ENCODE peak calls at places on chromosomes 11 and 22, in five cellular contexts. One of them, this sample, is unnamed.

GRCh38 chr11:3159296-3160190 is 5.6 kb downstream of the OSBPL5 start:
- DNase-seq in WTC11: peak; percentile 37
- DNase-seq in colonic mucosa: no peak
- DNase-seq in endothelial cell: no peak
- DNase-seq in psoas muscle: peak; percentile 83
- DNase-seq in this sample: no peak

GRCh38 chr11:116533186-116533825 is 239.5 kb downstream of the BUD13 start:
- DNase-seq in WTC11: peak; percentile 52
- DNase-seq in colonic mucosa: no peak
- DNase-seq in endothelial cell: no peak
- DNase-seq in psoas muscle: no peak
- DNase-seq in this sample: no peak

GRCh38 chr11:22130462-22131053 is 62.3 kb upstream of the ANO5 start:
- DNase-seq in WTC11: no peak
- DNase-seq in colonic mucosa: no peak
- DNase-seq in endothelial cell: no peak
- DNase-seq in psoas muscle: no peak
- DNase-seq in this sample: peak; percentile 0

GRCh38 chr11:36326524-36327419 is 30.7 kb downstream of the PRR5L start:
- DNase-seq in WTC11: no peak
- DNase-seq in colonic mucosa: peak; percentile 9
- DNase-seq in endothelial cell: no peak
- DNase-seq in psoas muscle: no peak
- DNase-seq in this sample: no peak

GRCh38 chr11:13152264-13152663 is 125.3 kb upstream of the BMAL1 start:
- DNase-seq in WTC11: no peak
- DNase-seq in colonic mucosa: no peak
- DNase-seq in endothelial cell: no peak
- DNase-seq in psoas muscle: no peak
- DNase-seq in this sample: no peak

GRCh38 chr22:11629661-11630385 is 3898.2 kb upstream of the OR11H1 start:
- DNase-seq in WTC11: no peak
- DNase-seq in colonic mucosa: no peak
- DNase-seq in endothelial cell: no peak
- DNase-seq in psoas muscle: peak; percentile 52
- DNase-seq in this sample: no peak

GRCh38 chr11:101211407-101211975 is 81.9 kb upstream of the PGR start:
- DNase-seq in WTC11: no peak
- DNase-seq in colonic mucosa: no peak
- DNase-seq in endothelial cell: no peak
- DNase-seq in psoas muscle: no peak
- DNase-seq in this sample: no peak

GRCh38 chr11:35389897-35390462 is 29.4 kb downstream of the SLC1A2 start:
- DNase-seq in WTC11: no peak
- DNase-seq in colonic mucosa: no peak
- DNase-seq in endothelial cell: no peak
- DNase-seq in psoas muscle: no peak
- DNase-seq in this sample: no peak

GRCh38 chr11:88103337-88104206 is 71.7 kb downstream of the RAB38 start:
- DNase-seq in WTC11: peak; percentile 74
- DNase-seq in colonic mucosa: peak; percentile 42
- DNase-seq in endothelial cell: peak; percentile 67
- DNase-seq in psoas muscle: no peak
- DNase-seq in this sample: peak; percentile 82

GRCh38 chr11:2704896-2705606 is 5.3 kb upstream of the KCNQ1OT1 start:
- DNase-seq in WTC11: no peak
- DNase-seq in colonic mucosa: no peak
- DNase-seq in endothelial cell: no peak
- DNase-seq in psoas muscle: peak; percentile 72
- DNase-seq in this sample: no peak

GRCh38 chr11:115164774-115165173 is 339.4 kb downstream of the CADM1 start:
- DNase-seq in WTC11: peak; percentile 43
- DNase-seq in colonic mucosa: no peak
- DNase-seq in endothelial cell: no peak
- DNase-seq in psoas muscle: no peak
- DNase-seq in this sample: no peak

GRCh38 chr11:76672431-76673163 is 2.0 kb upstream of the LRRC32 start:
- DNase-seq in WTC11: no peak
- DNase-seq in colonic mucosa: no peak
- DNase-seq in endothelial cell: no peak
- DNase-seq in psoas muscle: peak; percentile 52
- DNase-seq in this sample: no peak

GRCh38 chr11:44162004-44162403 is 66.5 kb downstream of the EXT2 start:
- DNase-seq in WTC11: no peak
- DNase-seq in colonic mucosa: no peak
- DNase-seq in endothelial cell: no peak
- DNase-seq in psoas muscle: no peak
- DNase-seq in this sample: no peak

GRCh38 chr22:39898997-39899396 is 1.9 kb upstream of the GRAP2 start:
- DNase-seq in WTC11: no peak
- DNase-seq in colonic mucosa: no peak
- DNase-seq in endothelial cell: no peak
- DNase-seq in psoas muscle: no peak
- DNase-seq in this sample: no peak

GRCh38 chr11:69573751-69574382 is 67.1 kb upstream of the CCND1 start:
- DNase-seq in WTC11: no peak
- DNase-seq in colonic mucosa: no peak
- DNase-seq in endothelial cell: no peak
- DNase-seq in psoas muscle: no peak
- DNase-seq in this sample: no peak

GRCh38 chr11:131092469-131092868 is 176.2 kb upstream of the SNX19 start:
- DNase-seq in WTC11: no peak
- DNase-seq in colonic mucosa: no peak
- DNase-seq in endothelial cell: no peak
- DNase-seq in psoas muscle: no peak
- DNase-seq in this sample: no peak

GRCh38 chr11:112320668-112321067 is 60.0 kb upstream of the PLET1 start:
- DNase-seq in WTC11: no peak
- DNase-seq in colonic mucosa: peak; percentile 57
- DNase-seq in endothelial cell: no peak
- DNase-seq in psoas muscle: peak; percentile 73
- DNase-seq in this sample: peak; percentile 92

GRCh38 chr11:133836076-133836548 is 9.2 kb downstream of the SPATA19 start:
- DNase-seq in WTC11: no peak
- DNase-seq in colonic mucosa: no peak
- DNase-seq in endothelial cell: no peak
- DNase-seq in psoas muscle: no peak
- DNase-seq in this sample: no peak

GRCh38 chr22:40877488-40877887 is 15.6 kb upstream of the DNAJB7 start:
- DNase-seq in WTC11: no peak
- DNase-seq in colonic mucosa: no peak
- DNase-seq in endothelial cell: no peak
- DNase-seq in psoas muscle: no peak
- DNase-seq in this sample: no peak

GRCh38 chr22:36405671-36406070 is 17.9 kb upstream of the MYH9 start:
- DNase-seq in WTC11: no peak
- DNase-seq in colonic mucosa: no peak
- DNase-seq in endothelial cell: no peak
- DNase-seq in psoas muscle: no peak
- DNase-seq in this sample: peak; percentile 80

GRCh38 chr11:32830796-32831195 is 1.1 kb downstream of the PRRG4 start:
- DNase-seq in WTC11: no peak
- DNase-seq in colonic mucosa: no peak
- DNase-seq in endothelial cell: no peak
- DNase-seq in psoas muscle: no peak
- DNase-seq in this sample: peak; percentile 25

GRCh38 chr22:38177926-38178604 is 3.6 kb downstream of the PLA2G6 start:
- DNase-seq in WTC11: no peak
- DNase-seq in colonic mucosa: peak; percentile 67
- DNase-seq in endothelial cell: no peak
- DNase-seq in psoas muscle: peak; percentile 82
- DNase-seq in this sample: peak; percentile 85

GRCh38 chr11:877565-877964 is 33.0 kb downstream of the CHID1 start:
- DNase-seq in WTC11: peak; percentile 82
- DNase-seq in colonic mucosa: no peak
- DNase-seq in endothelial cell: no peak
- DNase-seq in psoas muscle: no peak
- DNase-seq in this sample: no peak

GRCh38 chr11:58914821-58915543 is 24.3 kb upstream of the GLYATL1 start:
- DNase-seq in WTC11: no peak
- DNase-seq in colonic mucosa: no peak
- DNase-seq in endothelial cell: no peak
- DNase-seq in psoas muscle: no peak
- DNase-seq in this sample: peak; percentile 24
- TF ChIP-seq CTCF in WTC11: no peak
- TF ChIP-seq CTCF in colonic mucosa: no peak
- TF ChIP-seq CTCF in endothelial cell: no peak
- TF ChIP-seq CTCF in psoas muscle: no peak
- TF ChIP-seq CTCF in this sample: no peak

GRCh38 chr22:25346859-25347751 is 127.7 kb downstream of the CRYBB2 start:
- DNase-seq in WTC11: no peak
- DNase-seq in colonic mucosa: no peak
- DNase-seq in endothelial cell: no peak
- DNase-seq in psoas muscle: no peak
- DNase-seq in this sample: no peak
- TF ChIP-seq CTCF in WTC11: no peak
- TF ChIP-seq CTCF in colonic mucosa: no peak
- TF ChIP-seq CTCF in endothelial cell: no peak
- TF ChIP-seq CTCF in psoas muscle: no peak
- TF ChIP-seq CTCF in this sample: no peak

GRCh38 chr11:119057000-119057769 is at the start of gene HYOU1:
- DNase-seq in WTC11: peak; percentile 99
- DNase-seq in colonic mucosa: peak; percentile 99
- DNase-seq in endothelial cell: peak; percentile 99
- DNase-seq in psoas muscle: peak; percentile 99
- DNase-seq in this sample: peak; percentile 97

GRCh38 chr11:119055901-119056300 is 1.1 kb downstream of the HYOU1 start:
- DNase-seq in WTC11: no peak
- DNase-seq in colonic mucosa: no peak
- DNase-seq in endothelial cell: no peak
- DNase-seq in psoas muscle: no peak
- DNase-seq in this sample: peak; percentile 19

GRCh38 chr11:119052163-119052814 is 4.7 kb downstream of the HYOU1 start:
- DNase-seq in WTC11: no peak
- DNase-seq in colonic mucosa: no peak
- DNase-seq in endothelial cell: no peak
- DNase-seq in psoas muscle: no peak
- DNase-seq in this sample: no peak

GRCh38 chr11:119054418-119054817 is 2.6 kb downstream of the HYOU1 start:
- DNase-seq in WTC11: no peak
- DNase-seq in colonic mucosa: no peak
- DNase-seq in endothelial cell: no peak
- DNase-seq in psoas muscle: no peak
- DNase-seq in this sample: no peak

DNA sequence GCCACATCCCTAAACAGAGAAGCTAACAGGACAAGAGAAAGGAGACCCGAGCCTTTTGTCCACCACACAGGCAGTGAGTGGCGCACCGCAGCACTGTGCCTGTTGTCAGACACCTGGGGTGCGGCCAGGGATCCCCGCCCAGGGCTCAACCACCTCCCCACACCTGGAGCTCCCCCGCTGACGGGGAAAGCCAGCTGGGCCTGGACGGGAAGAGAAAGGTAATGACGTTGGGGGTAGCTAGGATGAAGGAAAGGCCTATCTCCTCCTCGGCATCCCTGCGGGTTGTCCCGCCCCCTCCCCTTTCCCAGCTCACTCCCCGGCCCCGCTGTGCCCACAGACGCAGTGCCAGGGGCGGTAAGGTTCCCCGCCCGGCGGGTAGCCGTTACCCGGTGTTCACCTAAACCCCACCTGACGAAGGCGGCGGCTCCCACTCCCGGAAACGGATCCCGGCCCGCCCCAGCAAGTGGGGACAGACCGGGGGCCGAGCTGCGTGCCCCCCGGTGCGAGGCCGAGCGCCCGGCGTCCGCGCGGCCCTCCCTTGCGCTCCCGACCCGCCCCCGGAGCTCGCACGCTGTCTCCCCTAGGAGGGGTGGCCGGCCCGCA is 507 bp downstream of the HYOU1 start:
- DNase-seq in WTC11: peak; percentile 55
- DNase-seq in colonic mucosa: peak; percentile 56
- DNase-seq in endothelial cell: peak; percentile 44
- DNase-seq in psoas muscle: peak; percentile 64
- DNase-seq in this sample: peak; percentile 29
- TF ChIP-seq CTCF in WTC11: no peak
- TF ChIP-seq CTCF in colonic mucosa: no peak
- TF ChIP-seq CTCF in endothelial cell: no peak
- TF ChIP-seq CTCF in psoas muscle: no peak
- TF ChIP-seq CTCF in this sample: no peak

GRCh38 chr11:119676461-119677020 is 52.5 kb downstream of the NECTIN1 start:
- DNase-seq in WTC11: no peak
- DNase-seq in colonic mucosa: no peak
- DNase-seq in endothelial cell: no peak
- DNase-seq in psoas muscle: no peak
- DNase-seq in this sample: no peak

GRCh38 chr11:119672597-119672996 is 56.4 kb downstream of the NECTIN1 start:
- DNase-seq in WTC11: no peak
- DNase-seq in colonic mucosa: no peak
- DNase-seq in endothelial cell: no peak
- DNase-seq in psoas muscle: no peak
- DNase-seq in this sample: no peak

GRCh38 chr11:119671048-119671447 is 58.0 kb downstream of the NECTIN1 start:
- DNase-seq in WTC11: no peak
- DNase-seq in colonic mucosa: peak; percentile 45
- DNase-seq in endothelial cell: no peak
- DNase-seq in psoas muscle: peak; percentile 87
- DNase-seq in this sample: no peak

GRCh38 chr11:119671561-119672015 is 57.4 kb downstream of the NECTIN1 start:
- DNase-seq in WTC11: no peak
- DNase-seq in colonic mucosa: no peak
- DNase-seq in endothelial cell: no peak
- DNase-seq in psoas muscle: peak; percentile 71
- DNase-seq in this sample: no peak

GRCh38 chr11:119673389-119674336 is 55.3 kb downstream of the NECTIN1 start:
- DNase-seq in WTC11: no peak
- DNase-seq in colonic mucosa: peak; percentile 25
- DNase-seq in endothelial cell: no peak
- DNase-seq in psoas muscle: no peak
- DNase-seq in this sample: no peak
- TF ChIP-seq CTCF in WTC11: no peak
- TF ChIP-seq CTCF in colonic mucosa: no peak
- TF ChIP-seq CTCF in endothelial cell: no peak
- TF ChIP-seq CTCF in psoas muscle: no peak
- TF ChIP-seq CTCF in this sample: no peak

GRCh38 chr11:45211732-45212131 is 65.3 kb downstream of the PRDM11 start:
- DNase-seq in WTC11: no peak
- DNase-seq in colonic mucosa: no peak
- DNase-seq in endothelial cell: no peak
- DNase-seq in psoas muscle: no peak
- DNase-seq in this sample: no peak

GRCh38 chr11:45209000-45209399 is 62.6 kb downstream of the PRDM11 start:
- DNase-seq in WTC11: no peak
- DNase-seq in colonic mucosa: no peak
- DNase-seq in endothelial cell: no peak
- DNase-seq in psoas muscle: no peak
- DNase-seq in this sample: no peak

GRCh38 chr11:45210846-45211245 is 64.4 kb downstream of the PRDM11 start:
- DNase-seq in WTC11: no peak
- DNase-seq in colonic mucosa: no peak
- DNase-seq in endothelial cell: no peak
- DNase-seq in psoas muscle: peak; percentile 61
- DNase-seq in this sample: no peak

GRCh38 chr11:45209480-45209879 is 63.0 kb downstream of the PRDM11 start:
- DNase-seq in WTC11: no peak
- DNase-seq in colonic mucosa: no peak
- DNase-seq in endothelial cell: no peak
- DNase-seq in psoas muscle: no peak
- DNase-seq in this sample: no peak

GRCh38 chr11:45209904-45210699 is 63.7 kb downstream of the PRDM11 start:
- DNase-seq in WTC11: peak; percentile 72
- DNase-seq in colonic mucosa: peak; percentile 42
- DNase-seq in endothelial cell: peak; percentile 71
- DNase-seq in psoas muscle: peak; percentile 94
- DNase-seq in this sample: no peak
- TF ChIP-seq CTCF in WTC11: no peak
- TF ChIP-seq CTCF in colonic mucosa: no peak
- TF ChIP-seq CTCF in endothelial cell: no peak
- TF ChIP-seq CTCF in psoas muscle: no peak
- TF ChIP-seq CTCF in this sample: no peak

This sample was measured in MCF 10A.